ENCODE peak calls at places on chromosomes 11 and 22, in six cellular contexts. One of them, this sample, is unnamed.
A peak's percentile ranks its signal among the peaks of the same experiment; 100 is the strongest.

GRCh38 chr11:305834-306211 is 1.8 kb upstream of the IFITM2 start:
- DNase-seq in lower lobe of right lung: no peak
- DNase-seq in kidney: no peak
- DNase-seq in mammary epithelial cell: no peak
- DNase-seq in LNCaP clone FGC: no peak
- DNase-seq in cardiac muscle cell: no peak
- DNase-seq in this sample: no peak

GRCh38 chr11:67451658-67451976 is 912 bp downstream of the GPR152 start:
- DNase-seq in mammary epithelial cell: no peak
- DNase-seq in LNCaP clone FGC: no peak
- DNase-seq in kidney: peak; percentile 63
- DNase-seq in lower lobe of right lung: no peak
- DNase-seq in cardiac muscle cell: no peak
- DNase-seq in this sample: no peak

GRCh38 chr22:19868773-19869471 is 14.2 kb upstream of the GNB1L start:
- DNase-seq in LNCaP clone FGC: no peak
- DNase-seq in mammary epithelial cell: peak; percentile 70
- DNase-seq in cardiac muscle cell: no peak
- DNase-seq in lower lobe of right lung: peak; percentile 36
- DNase-seq in kidney: peak; percentile 59
- DNase-seq in this sample: peak; percentile 81

GRCh38 chr22:47154621-47155081 is 392.2 kb downstream of the TBC1D22A start:
- DNase-seq in mammary epithelial cell: peak; percentile 67
- DNase-seq in LNCaP clone FGC: peak; percentile 8
- DNase-seq in lower lobe of right lung: no peak
- DNase-seq in kidney: no peak
- DNase-seq in cardiac muscle cell: peak; percentile 22
- DNase-seq in this sample: peak; percentile 17

GRCh38 chr22:44396021-44396726 is 83.4 kb upstream of the SHISAL1 start:
- DNase-seq in LNCaP clone FGC: no peak
- DNase-seq in mammary epithelial cell: no peak
- DNase-seq in cardiac muscle cell: no peak
- DNase-seq in kidney: no peak
- DNase-seq in lower lobe of right lung: no peak
- DNase-seq in this sample: no peak

GRCh38 chr22:32448980-32449379 is 15.3 kb downstream of the BPIFC start:
- DNase-seq in kidney: no peak
- DNase-seq in mammary epithelial cell: peak; percentile 48
- DNase-seq in cardiac muscle cell: no peak
- DNase-seq in LNCaP clone FGC: peak; percentile 38
- DNase-seq in lower lobe of right lung: no peak
- DNase-seq in this sample: peak; percentile 89

GRCh38 chr22:32281092-32281491 is 25.9 kb upstream of the SLC5A4 start:
- DNase-seq in lower lobe of right lung: no peak
- DNase-seq in mammary epithelial cell: peak; percentile 93
- DNase-seq in cardiac muscle cell: no peak
- DNase-seq in kidney: no peak
- DNase-seq in LNCaP clone FGC: no peak
- DNase-seq in this sample: peak; percentile 87

GRCh38 chr11:95360382-95360781 is 129.4 kb upstream of the SESN3 start:
- DNase-seq in kidney: no peak
- DNase-seq in cardiac muscle cell: no peak
- DNase-seq in LNCaP clone FGC: no peak
- DNase-seq in mammary epithelial cell: no peak
- DNase-seq in lower lobe of right lung: no peak
- DNase-seq in this sample: peak; percentile 66

GRCh38 chr11:70872950-70873735 is 379.2 kb downstream of the SHANK2 start:
- DNase-seq in cardiac muscle cell: no peak
- DNase-seq in lower lobe of right lung: no peak
- DNase-seq in kidney: no peak
- DNase-seq in mammary epithelial cell: no peak
- DNase-seq in LNCaP clone FGC: no peak
- DNase-seq in this sample: no peak

DNA sequence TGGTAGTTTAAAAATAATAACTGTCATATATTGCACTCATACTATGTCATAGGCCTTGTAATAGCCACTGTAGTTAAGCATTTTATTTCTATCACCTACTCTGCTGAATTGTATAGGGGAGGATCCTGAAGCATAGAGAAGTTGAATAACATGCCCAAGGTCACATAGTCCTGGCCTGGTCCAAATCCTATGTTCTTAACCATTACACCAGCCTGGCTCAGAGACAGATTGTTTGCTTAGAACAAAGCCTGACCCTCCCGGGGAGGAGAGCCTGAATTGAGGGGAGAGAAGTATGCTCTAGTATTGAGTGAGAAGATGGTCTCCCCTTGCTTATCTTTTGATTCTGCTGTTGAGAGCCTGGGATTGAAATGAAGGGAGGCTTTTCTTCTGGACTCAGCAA is 2.2 kb downstream of the NEU3 start:
- DNase-seq in kidney: no peak
- DNase-seq in cardiac muscle cell: no peak
- DNase-seq in mammary epithelial cell: no peak
- DNase-seq in LNCaP clone FGC: no peak
- DNase-seq in lower lobe of right lung: no peak
- DNase-seq in this sample: no peak
- H3K4me3 ChIP-seq in kidney: no peak overlapping the region
- H3K4me3 ChIP-seq in cardiac muscle cell: no peak overlapping the region
- H3K4me3 ChIP-seq in mammary epithelial cell: no peak overlapping the region
- H3K4me3 ChIP-seq in LNCaP clone FGC: no peak overlapping the region
- H3K4me3 ChIP-seq in lower lobe of right lung: no peak overlapping the region
- H3K4me3 ChIP-seq in this sample: no peak overlapping the region

DNA sequence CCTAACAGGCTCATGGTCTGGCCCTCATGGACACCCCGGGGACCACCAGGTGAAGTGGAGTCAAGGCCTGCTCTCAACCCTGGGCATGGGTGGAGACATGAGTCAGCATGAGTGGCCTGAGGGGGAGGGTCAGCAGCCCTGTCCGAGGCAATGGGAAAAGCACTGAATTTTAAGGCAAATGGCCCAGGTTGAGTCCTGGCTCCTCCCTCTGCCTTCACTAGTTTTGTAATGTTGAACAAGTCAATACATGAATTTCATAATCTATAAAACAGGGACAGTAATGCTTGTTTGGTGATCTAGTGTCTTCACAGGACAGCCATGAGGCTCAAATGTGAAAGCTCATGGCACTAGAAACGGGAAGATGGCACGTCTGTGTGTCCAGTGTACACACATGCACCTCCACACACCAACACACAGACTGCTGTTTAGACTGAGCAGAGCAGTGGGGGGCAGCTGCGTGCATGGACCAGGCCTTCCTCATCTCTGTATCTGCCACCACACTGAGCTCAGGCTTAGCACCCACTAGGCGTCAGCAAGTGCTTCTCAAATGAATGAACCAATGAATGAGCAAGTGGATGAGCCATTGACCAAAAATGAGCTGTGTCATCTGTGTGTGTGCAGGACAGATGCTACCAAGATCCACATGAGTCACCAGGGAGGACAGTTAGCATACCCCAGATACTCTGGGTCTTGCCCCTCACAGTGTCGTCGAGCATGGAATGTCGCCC is 63.4 kb downstream of the NRXN2 start:
- DNase-seq in mammary epithelial cell: peak; percentile 88
- DNase-seq in LNCaP clone FGC: no peak
- DNase-seq in cardiac muscle cell: no peak
- DNase-seq in lower lobe of right lung: peak; percentile 22
- DNase-seq in kidney: no peak
- DNase-seq in this sample: peak; percentile 94
- TF ChIP-seq CTCF in mammary epithelial cell: no peak
- TF ChIP-seq CTCF in LNCaP clone FGC: no peak
- TF ChIP-seq CTCF in cardiac muscle cell: no peak
- TF ChIP-seq CTCF in lower lobe of right lung: no peak
- TF ChIP-seq CTCF in kidney: no peak
- TF ChIP-seq CTCF in this sample: peak; percentile 39

GRCh38 chr22:33898121-33898520 is 22.2 kb downstream of the LARGE1 start:
- DNase-seq in mammary epithelial cell: no peak
- DNase-seq in lower lobe of right lung: no peak
- DNase-seq in kidney: no peak
- DNase-seq in LNCaP clone FGC: no peak
- DNase-seq in cardiac muscle cell: no peak
- DNase-seq in this sample: no peak
- H3K4me3 ChIP-seq in mammary epithelial cell: no peak overlapping the region
- H3K4me3 ChIP-seq in lower lobe of right lung: no peak overlapping the region
- H3K4me3 ChIP-seq in kidney: no peak overlapping the region
- H3K4me3 ChIP-seq in LNCaP clone FGC: no peak overlapping the region
- H3K4me3 ChIP-seq in cardiac muscle cell: no peak overlapping the region
- H3K4me3 ChIP-seq in this sample: no peak overlapping the region

DNA sequence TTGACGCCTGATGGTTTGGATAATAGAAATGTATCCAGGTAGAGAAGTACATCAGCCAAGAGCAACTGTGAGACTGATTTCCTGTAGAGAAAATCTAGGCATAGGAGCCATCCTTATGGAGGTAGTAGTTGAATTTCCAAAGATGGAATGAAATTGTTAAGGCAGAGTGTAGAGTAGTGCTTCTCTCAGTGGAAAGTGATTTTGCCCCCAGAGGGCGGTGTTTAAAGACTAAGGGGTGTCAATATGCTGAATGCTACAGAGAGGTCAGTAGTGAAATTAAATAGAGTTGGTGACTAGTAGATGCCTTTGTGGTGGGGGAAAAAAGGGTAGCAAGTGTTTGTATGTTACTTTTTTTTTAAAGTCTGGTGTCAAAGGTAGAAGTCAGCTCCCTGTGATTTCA is 54.5 kb downstream of the TRIM44 start:
- DNase-seq in mammary epithelial cell: no peak
- DNase-seq in LNCaP clone FGC: no peak
- DNase-seq in cardiac muscle cell: peak; percentile 30
- DNase-seq in kidney: no peak
- DNase-seq in lower lobe of right lung: no peak
- DNase-seq in this sample: no peak
- TF ChIP-seq CTCF in mammary epithelial cell: no peak
- TF ChIP-seq CTCF in LNCaP clone FGC: no peak
- TF ChIP-seq CTCF in cardiac muscle cell: peak; percentile 18
- TF ChIP-seq CTCF in kidney: no peak
- TF ChIP-seq CTCF in lower lobe of right lung: no peak
- TF ChIP-seq CTCF in this sample: no peak

DNA sequence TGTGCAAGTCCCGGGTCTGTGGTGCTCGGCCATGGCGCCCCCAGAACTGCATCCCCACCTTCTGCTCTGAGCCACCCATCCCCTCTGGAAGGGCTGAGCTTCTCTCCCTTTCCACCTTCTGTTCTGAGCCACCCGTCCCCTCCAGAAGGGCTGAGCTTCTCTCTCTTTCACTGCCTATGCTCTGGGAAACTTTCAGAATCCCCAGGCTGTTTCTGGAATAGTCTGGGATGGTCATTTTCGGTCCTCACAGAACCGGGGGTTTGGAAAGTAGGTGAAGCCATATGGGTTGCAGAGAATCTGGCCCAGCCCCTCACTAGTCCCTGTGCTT is 3.4 kb upstream of the BID start:
- DNase-seq in lower lobe of right lung: no peak
- DNase-seq in cardiac muscle cell: no peak
- DNase-seq in mammary epithelial cell: no peak
- DNase-seq in kidney: peak; percentile 73
- DNase-seq in LNCaP clone FGC: no peak
- DNase-seq in this sample: no peak
- H3K4me3 ChIP-seq in lower lobe of right lung: peak overlapping the region; percentile 45
- H3K4me3 ChIP-seq in cardiac muscle cell: no peak overlapping the region
- H3K4me3 ChIP-seq in mammary epithelial cell: no peak overlapping the region
- H3K4me3 ChIP-seq in kidney: peak overlapping the region; percentile 47
- H3K4me3 ChIP-seq in LNCaP clone FGC: no peak overlapping the region
- H3K4me3 ChIP-seq in this sample: no peak overlapping the region

DNA sequence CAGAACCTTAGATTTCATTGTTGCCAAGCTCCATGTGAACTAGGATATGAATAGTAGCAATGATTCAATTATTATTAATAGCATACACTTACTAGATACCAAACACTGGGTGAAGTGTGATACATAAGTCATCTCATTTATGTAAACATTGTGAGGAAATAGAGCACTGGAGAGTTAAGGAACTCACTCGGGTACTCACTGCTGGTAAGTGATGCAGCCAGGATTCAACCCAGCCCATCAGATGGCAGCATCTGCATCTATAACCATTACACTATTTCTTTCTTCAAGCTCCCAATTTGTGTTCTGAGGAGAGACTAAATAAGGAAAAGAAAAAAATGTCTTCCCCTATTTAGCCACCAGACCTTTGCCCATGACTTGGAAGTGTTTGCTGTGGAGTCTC is 10.2 kb upstream of the ALG8 start:
- DNase-seq in mammary epithelial cell: peak; percentile 48
- DNase-seq in LNCaP clone FGC: no peak
- DNase-seq in lower lobe of right lung: no peak
- DNase-seq in cardiac muscle cell: no peak
- DNase-seq in kidney: no peak
- DNase-seq in this sample: peak; percentile 88
- TF ChIP-seq CTCF in mammary epithelial cell: no peak
- TF ChIP-seq CTCF in LNCaP clone FGC: no peak
- TF ChIP-seq CTCF in lower lobe of right lung: no peak
- TF ChIP-seq CTCF in cardiac muscle cell: peak; percentile 46
- TF ChIP-seq CTCF in kidney: no peak
- TF ChIP-seq CTCF in this sample: peak; percentile 22

This sample was measured in epithelial cell of esophagus.